ENCODE peak calls at places on chromosomes 4 and X, in eight cellular contexts. X, I, A, R, L, J, B and S are unnamed samples.
A peak's percentile ranks its signal among the peaks of the same experiment; 100 is the strongest.

GRCh38 chr4:101334963-101335572 is 12.3 kb downstream of the PPP3CA start:
- DNase-seq in B (no peak), J (no peak), A (no peak), L (no peak), I (no peak), R (peak; percentile 71), X (no peak), S (no peak)

GRCh38 chr4:63607186-63607872 is 801.9 kb downstream of the TECRL start:
- DNase-seq in R (no peak), X (no peak), A (no peak), L (no peak), B (no peak), I (no peak), J (no peak), S (peak; percentile 8)

GRCh38 chr4:4995103-4995761 is 24.0 kb downstream of the CYTL1 start:
- DNase-seq in I (peak; percentile 95), A (peak; percentile 88), B (peak; percentile 81), X (peak; percentile 13), R (peak; percentile 77), L (peak; percentile 88), J (peak; percentile 85), S (peak; percentile 85)

GRCh38 chr4:150224896-150225591 is 146.8 kb downstream of the DCLK2 start:
- DNase-seq in L (no peak), A (no peak), X (no peak), B (no peak), R (no peak), J (no peak), I (peak; percentile 78), S (no peak)

GRCh38 chrX:122087353-122087752 is 1039.9 kb downstream of the GLUD2 start:
- DNase-seq in I (no peak), A (no peak), R (no peak), L (no peak), J (no peak), B (no peak), X (no peak), S (no peak)

GRCh38 chr4:182604161-182604591 is 313.0 kb downstream of the DCTD start:
- DNase-seq in I (no peak), B (no peak), R (no peak), L (no peak), J (no peak), X (no peak), A (no peak), S (no peak)

GRCh38 chrX:138745215-138745614 is 33.7 kb upstream of the FGF13 start:
- DNase-seq in R (peak; percentile 51), B (no peak), L (no peak), J (peak; percentile 75), X (no peak), I (peak; percentile 64), A (no peak), S (no peak)

GRCh38 chr4:162116085-162116784 is 47.6 kb downstream of the FSTL5 start:
- DNase-seq in I (peak; percentile 68), R (no peak), X (no peak), A (no peak), J (no peak), B (no peak), L (no peak), S (no peak)

GRCh38 chr4:173391691-173392090 is 7.2 kb downstream of the SCRG1 start:
- DNase-seq in B (no peak), L (no peak), R (no peak), I (no peak), A (no peak), J (no peak), X (no peak), S (no peak)

GRCh38 chr4:98672583-98673281 is 14.3 kb upstream of the TSPAN5 start:
- DNase-seq in L (no peak), I (no peak), J (no peak), B (no peak), R (no peak), A (no peak), X (no peak), S (no peak)

GRCh38 chr4:26238426-26238781 is 82.4 kb upstream of the RBPJ start:
- DNase-seq in J (no peak), A (no peak), R (no peak), X (no peak), B (no peak), L (no peak), I (no peak), S (no peak)

GRCh38 chr4:7323872-7324650 is 110.7 kb downstream of the PSAPL1 start:
- DNase-seq in B (peak; percentile 60), J (no peak), A (no peak), I (no peak), R (no peak), L (no peak), X (no peak), S (no peak)

GRCh38 chr4:33649015-33649414 is 2595.3 kb downstream of the ARAP2 start:
- DNase-seq in R (no peak), J (peak; percentile 5), X (no peak), L (no peak), B (no peak), A (no peak), I (peak; percentile 51), S (no peak)

GRCh38 chrX:41688154-41688553 is 619 bp upstream of the GPR34 start:
- DNase-seq in B (no peak), J (no peak), L (no peak), X (no peak), I (no peak), A (no peak), R (no peak), S (no peak)

GRCh38 chr4:82223715-82224114 is 150.1 kb downstream of the HNRNPD start:
- DNase-seq in R (peak; percentile 15), B (peak; percentile 63), J (no peak), A (peak; percentile 67), X (no peak), I (no peak), L (no peak), S (no peak)

GRCh38 chr4:10565166-10565780 is 108.0 kb upstream of the ZNF518B start:
- DNase-seq in J (no peak), B (no peak), I (no peak), A (no peak), L (no peak), X (no peak), R (no peak), S (no peak)

GRCh38 chrX:15973299-15973698 is 118.7 kb upstream of the AP1S2 start:
- DNase-seq in I (peak; percentile 88), L (no peak), X (no peak), B (no peak), J (peak; percentile 4), R (peak; percentile 62), A (no peak), S (no peak)

GRCh38 chr4:41930139-41930831 is 4.9 kb upstream of the TMEM33 start:
- DNase-seq in B (no peak), L (no peak), J (no peak), A (no peak), I (no peak), R (no peak), X (no peak), S (no peak)

GRCh38 chr4:37453004-37453360 is 208.4 kb downstream of the NWD2 start:
- DNase-seq in R (peak; percentile 74), A (no peak), J (peak; percentile 82), X (peak; percentile 2), I (peak; percentile 86), B (no peak), L (no peak), S (no peak)

GRCh38 chrX:72258174-72258573 is 18.9 kb downstream of the RPS4X start:
- DNase-seq in A (no peak), B (no peak), J (no peak), I (no peak), L (no peak), R (no peak), X (no peak), S (no peak)

DNA sequence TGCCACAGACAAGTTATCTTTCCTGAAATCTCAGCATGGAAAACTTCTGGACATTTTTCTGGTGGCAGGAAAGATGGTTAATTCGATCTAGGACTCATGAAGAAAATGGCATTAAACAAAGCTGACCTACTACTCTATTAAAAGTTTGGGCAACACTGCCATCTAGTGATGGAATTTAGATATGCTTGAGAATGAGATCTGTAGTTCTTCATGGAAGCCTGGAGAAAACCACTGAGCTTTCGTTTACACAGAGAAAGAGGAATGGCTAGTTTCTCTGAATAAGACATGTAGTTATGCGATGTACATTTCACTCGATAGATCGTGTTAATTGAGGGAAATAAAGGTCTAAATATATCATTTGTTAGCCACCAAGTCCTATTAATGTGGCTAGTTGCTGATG is 51.7 kb upstream of the CHRDL1 start:
- DNase-seq in A (no peak), R (peak; percentile 80), I (peak; percentile 43), L (no peak), B (no peak), J (peak; percentile 81), X (no peak), S (no peak)
- TF ChIP-seq CTCF in A (peak; percentile 32), R (peak; percentile 64), I (peak; percentile 86), L (peak; percentile 20), B (peak; percentile 42), J (peak; percentile 42), X (peak; percentile 49), S (peak; percentile 67)

DNA sequence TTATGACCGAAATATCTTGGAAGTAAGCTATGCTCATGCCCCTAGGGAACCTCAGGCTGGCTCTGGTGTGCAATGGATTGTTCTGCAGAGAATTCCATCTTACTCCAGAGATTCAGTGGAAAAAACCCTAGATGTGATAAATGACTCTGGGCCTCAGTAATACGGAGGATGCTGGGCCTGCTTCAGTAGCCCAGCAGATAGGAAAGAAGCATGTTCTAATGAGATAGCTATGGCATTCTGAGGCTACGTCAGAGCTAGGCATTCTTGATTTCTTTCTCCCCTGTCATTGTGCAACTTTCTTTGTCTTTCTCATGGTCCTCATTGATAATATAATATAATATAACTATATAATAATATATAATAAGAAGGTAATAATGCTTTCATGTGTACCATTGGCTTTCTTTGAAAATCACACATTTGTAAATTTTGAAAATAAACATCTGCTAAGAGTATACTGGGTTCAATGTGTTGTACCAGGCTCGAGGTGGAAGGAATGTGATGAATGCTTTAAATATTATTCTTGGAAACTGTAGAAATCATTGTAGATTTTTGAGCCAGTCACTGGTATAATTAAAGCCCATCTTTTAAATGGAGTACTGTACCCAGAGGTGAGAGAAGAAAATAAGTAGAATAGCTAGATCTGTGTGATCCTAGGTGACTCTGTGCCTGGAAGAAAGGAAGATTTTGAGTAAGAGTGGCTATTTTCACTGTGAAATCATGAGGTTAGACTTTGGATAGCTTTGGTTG is 152.0 kb downstream of the IL15 start:
- DNase-seq in R (no peak), B (no peak), J (no peak), I (no peak), L (no peak), A (no peak), X (no peak), S (no peak)
- H3K4me1 ChIP-seq in R (no peaks in the 10 kb centered on the region), B (no peaks in the 10 kb centered on the region), J (no peaks in the 10 kb centered on the region), I (no peaks in the 10 kb centered on the region), L (no peaks in the 10 kb centered on the region), A (no peaks in the 10 kb centered on the region), X (no peaks in the 10 kb centered on the region), S (no peaks in the 10 kb centered on the region)

DNA sequence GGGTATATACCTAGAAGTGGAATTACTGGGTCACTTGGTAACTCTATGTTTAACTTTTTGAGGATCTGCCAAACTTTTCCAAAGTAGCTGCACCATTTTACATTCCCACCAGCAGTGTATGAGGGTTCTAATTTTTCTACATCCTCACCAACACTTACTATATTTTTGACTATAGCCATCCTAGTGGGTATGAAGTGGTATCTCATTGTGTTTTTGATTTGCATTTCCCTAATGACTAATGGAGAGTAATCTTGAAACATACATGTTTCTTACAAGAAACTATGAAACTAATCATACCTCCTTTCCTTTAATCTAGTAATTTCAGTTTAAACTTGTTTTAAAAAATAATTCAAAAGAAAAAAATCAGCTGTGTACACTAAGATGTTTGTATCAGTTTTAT is 17.9 kb downstream of the BCLAF3 start:
- DNase-seq in A (no peak), X (no peak), L (no peak), J (no peak), I (no peak), R (no peak), B (no peak), S (no peak)
- TF ChIP-seq CTCF in A (no peak), X (no peak), L (no peak), J (no peak), I (no peak), R (no peak), B (no peak), S (no peak)

GRCh38 chr4:83552085-83552484 is 16.2 kb downstream of the GPAT3 start:
- DNase-seq in I (no peak), B (no peak), X (no peak), A (no peak), L (no peak), J (no peak), R (no peak), S (no peak)
- H3K4me1 ChIP-seq in I (no peaks in the 10 kb centered on the region), B (no peaks in the 10 kb centered on the region), X (no peaks in the 10 kb centered on the region), A (peaks cover 9% of the 10 kb centered on the region), L (peaks cover 15% of the 10 kb centered on the region), J (no peaks in the 10 kb centered on the region), R (peaks cover 8% of the 10 kb centered on the region), S (peaks cover 49% of the 10 kb centered on the region)